ENCODE peak calls at places on chromosomes 4 and X, in eight cellular contexts. U is stimulated activated CD8-positive, alpha-beta memory T cell treated with anti-CD3 and anti-CD28 coated beads, Interleukin-15, amount 100 ng/mL, for 24 hours; P is fibroblast of pulmonary artery; D is posterior cingulate gyrus; B is NCI-H1105; G is activated naive CD4-positive, alpha-beta T cell treated with anti-CD3 and anti-CD28 coated beads, Interleukin-2, amount 50 U/mL, for 72 hours; F is stimulated activated CD4-positive, alpha-beta T cell treated with anti-CD3 and anti-CD28 coated beads, Interleukin-2, amount 100 ng/mL, for 48 hours; X is uterus. R is an unnamed sample.

GRCh38 chr4:156497486-156497885 is 474.1 kb downstream of the PDGFC start:
- DNase-seq in B (no peak), X (no peak), D (no peak), F (no peak), G (no peak), U (no peak), P (no peak), R (no peak)

GRCh38 chr4:4735870-4736269 is 123.6 kb upstream of the MSX1 start:
- DNase-seq in F (no peak), G (no peak), U (no peak), B (no peak), P (peak; percentile 12), D (no peak), X (peak; percentile 67), R (no peak)

GRCh38 chrX:1102786-1103185 is 109.7 kb downstream of the CRLF2 start:
- DNase-seq in X (no peak), B (no peak), G (no peak), D (no peak), F (no peak), U (no peak), P (no peak), R (no peak)

GRCh38 chrX:8748855-8749254 is 16.9 kb upstream of the ANOS1 start:
- DNase-seq in F (no peak), X (no peak), P (peak; percentile 52), B (no peak), G (no peak), U (no peak), D (no peak), R (no peak)

GRCh38 chr4:175776217-175776616 is 35.8 kb downstream of the GPM6A start:
- DNase-seq in U (no peak), X (no peak), G (no peak), F (no peak), D (no peak), B (peak; percentile 86), P (no peak), R (no peak)

GRCh38 chrX:33149580-33149979 is 61.8 kb downstream of the DMD start:
- DNase-seq in P (no peak), X (no peak), F (no peak), G (no peak), D (no peak), B (no peak), U (no peak), R (no peak)

GRCh38 chrX:77953708-77954107 is 15.7 kb downstream of the PGAM4 start:
- DNase-seq in U (no peak), G (no peak), X (no peak), P (no peak), D (no peak), F (no peak), B (no peak), R (no peak)

GRCh38 chr4:137651128-137651527 is 118.8 kb upstream of the PCDH18 start:
- DNase-seq in U (no peak), D (no peak), G (no peak), P (peak; percentile 31), X (no peak), B (no peak), F (no peak), R (no peak)

GRCh38 chrX:102835504-102836146 is 101.4 kb upstream of the RAB40AL start:
- DNase-seq in P (peak; percentile 58), X (no peak), B (no peak), U (no peak), F (no peak), D (no peak), G (no peak), R (no peak)

GRCh38 chrX:43508694-43509093 is 147.4 kb upstream of the MAOA start:
- DNase-seq in G (no peak), P (no peak), D (no peak), B (no peak), U (no peak), F (no peak), X (no peak), R (no peak)

GRCh38 chr4:138034871-138035270 is 207.3 kb downstream of the SLC7A11 start:
- DNase-seq in P (peak; percentile 86), G (no peak), D (no peak), X (no peak), F (no peak), U (no peak), B (no peak), R (no peak)

GRCh38 chr4:130479020-130479419 is 1383.1 kb downstream of the C4orf33 start:
- DNase-seq in G (no peak), D (no peak), P (peak; percentile 37), X (no peak), F (no peak), U (no peak), B (no peak), R (no peak)

GRCh38 chrX:1358793-1359476 is 22.4 kb downstream of the IL3RA start:
- DNase-seq in G (no peak), X (no peak), U (no peak), P (no peak), F (no peak), B (no peak), D (no peak), R (no peak)

GRCh38 chr4:94939791-94940530 is 182.2 kb downstream of the BMPR1B start:
- DNase-seq in X (no peak), P (no peak), D (no peak), F (no peak), U (no peak), B (no peak), G (no peak), R (no peak)

GRCh38 chrX:117969337-117969736 is 147.3 kb downstream of the KLHL13 start:
- DNase-seq in X (no peak), G (no peak), U (no peak), D (no peak), F (no peak), P (no peak), B (peak; percentile 45), R (no peak)

GRCh38 chr4:88283661-88284377 is 542 bp downstream of the PPM1K start:
- DNase-seq in P (peak; percentile 61), D (peak; percentile 62), G (peak; percentile 66), F (peak; percentile 45), B (peak; percentile 18), U (peak; percentile 37), X (peak; percentile 69), R (peak; percentile 74)

GRCh38 chrX:100611951-100612350 is 24.7 kb downstream of the TSPAN6 start:
- DNase-seq in X (no peak), F (no peak), P (no peak), B (no peak), G (no peak), D (no peak), U (no peak), R (no peak)

GRCh38 chrX:112628288-112628687 is 51.5 kb downstream of the LHFPL1 start:
- DNase-seq in B (no peak), P (no peak), X (no peak), F (no peak), G (no peak), D (no peak), U (no peak), R (no peak)

GRCh38 chrX:24575496-24575895 is 71.7 kb downstream of the PCYT1B start:
- DNase-seq in U (no peak), B (no peak), P (no peak), D (no peak), X (no peak), F (no peak), G (no peak), R (no peak)

GRCh38 chr4:10157478-10158354 is 41.1 kb upstream of the WDR1 start:
- DNase-seq in F (peak; percentile 30), B (peak; percentile 23), U (no peak), P (peak; percentile 93), D (peak; percentile 48), G (no peak), X (peak; percentile 62), R (peak; percentile 45)

GRCh38 chr4:98658287-98659105 is at the start of gene TSPAN5:
- DNase-seq in B (peak; percentile 47), F (peak; percentile 82), X (peak; percentile 71), U (peak; percentile 63), P (peak; percentile 78), D (peak; percentile 91), G (peak; percentile 76), R (peak; percentile 87)

GRCh38 chrX:110280954-110281353 is 36.9 kb downstream of the AMMECR1 start:
- DNase-seq in X (no peak), P (no peak), D (no peak), F (no peak), G (no peak), U (no peak), B (peak; percentile 1), R (no peak)

GRCh38 chr4:140308366-140309123 is 64.9 kb upstream of the SCOC start:
- DNase-seq in B (peak; percentile 43), U (no peak), P (peak; percentile 68), G (no peak), D (peak; percentile 21), F (no peak), X (peak; percentile 69), R (peak; percentile 74)

GRCh38 chr4:88938138-88938537 is 118.8 kb downstream of the FAM13A start:
- DNase-seq in U (no peak), B (no peak), X (no peak), D (no peak), G (no peak), F (no peak), P (peak; percentile 96), R (no peak)

GRCh38 chr4:76306882-76307669 is 543 bp downstream of the STBD1 start:
- DNase-seq in B (peak; percentile 5), D (peak; percentile 54), F (no peak), X (peak; percentile 46), P (peak; percentile 50), G (no peak), U (no peak), R (peak; percentile 72)

GRCh38 chrX:13029831-13030771 is 14.3 kb downstream of the FAM9C start:
- DNase-seq in X (no peak), P (peak; percentile 29), G (no peak), D (no peak), B (no peak), F (no peak), U (no peak), R (no peak)

GRCh38 chrX:10010686-10011085 is 43.5 kb downstream of the CLDN34 start:
- DNase-seq in F (no peak), B (no peak), D (no peak), U (no peak), G (no peak), P (peak; percentile 82), X (no peak), R (no peak)

GRCh38 chrX:119288890-119289393 is 52.9 kb downstream of the PGRMC1 start:
- DNase-seq in U (no peak), P (no peak), B (no peak), D (no peak), F (no peak), X (no peak), G (no peak), R (no peak)

GRCh38 chr4:153427363-153428071 is 38.6 kb upstream of the TMEM131L start:
- DNase-seq in D (no peak), G (no peak), P (peak; percentile 63), F (no peak), U (no peak), X (no peak), B (no peak), R (no peak)

GRCh38 chrX:40098264-40099045 is 697 bp upstream of the BCOR start:
- DNase-seq in X (peak; percentile 45), G (no peak), U (no peak), D (no peak), P (no peak), F (no peak), B (no peak), R (peak; percentile 60)

GRCh38 chr4:52172166-52172565 is 121.1 kb downstream of the SPATA18 start:
- DNase-seq in F (no peak), G (no peak), D (no peak), P (peak; percentile 23), X (no peak), B (no peak), U (no peak), R (no peak)

GRCh38 chrX:38192007-38192625 is 28.6 kb downstream of the SRPX start:
- DNase-seq in F (peak; percentile 4), P (no peak), U (no peak), X (no peak), G (no peak), D (no peak), B (peak; percentile 21), R (no peak)

GRCh38 chr4:174592985-174593335 is 70.7 kb upstream of the HPGD start:
- DNase-seq in X (no peak), U (no peak), B (no peak), D (no peak), G (no peak), P (peak; percentile 62), F (no peak), R (no peak)

GRCh38 chr4:8050555-8051206 is 107.9 kb downstream of the ABLIM2 start:
- DNase-seq in D (peak; percentile 62), G (no peak), B (peak; percentile 66), P (peak; percentile 51), F (no peak), X (peak; percentile 73), U (no peak), R (peak; percentile 91)